ENCODE peak calls at places on chromosomes 6 and 20, in six cellular contexts. One of them, this sample, is unnamed.

GRCh38 chr20:36895036-36895435 is 19.1 kb downstream of the TLDC2 start:
- DNase-seq in A549: no peak
- DNase-seq in H1: no peak
- DNase-seq in HepG2: no peak
- DNase-seq in K562: no peak
- DNase-seq in GM12878: no peak
- DNase-seq in this sample: no peak

GRCh38 chr6:140663772-140664171 is 1289.3 kb upstream of the CITED2 start:
- DNase-seq in H1: no peak
- DNase-seq in GM12878: no peak
- DNase-seq in HepG2: no peak
- DNase-seq in A549: no peak
- DNase-seq in K562: no peak
- DNase-seq in this sample: no peak

GRCh38 chr6:100449239-100449691 is 15.5 kb downstream of the SIM1 start:
- DNase-seq in GM12878: no peak
- DNase-seq in H1: no peak
- DNase-seq in A549: no peak
- DNase-seq in K562: no peak
- DNase-seq in HepG2: no peak
- DNase-seq in this sample: no peak

GRCh38 chr6:53236241-53236640 is 87.6 kb upstream of the GCM1 start:
- DNase-seq in A549: no peak
- DNase-seq in HepG2: no peak
- DNase-seq in H1: no peak
- DNase-seq in K562: no peak
- DNase-seq in GM12878: no peak
- DNase-seq in this sample: no peak

GRCh38 chr6:135008072-135008940 is 46.3 kb downstream of the HBS1L start:
- DNase-seq in K562: no peak
- DNase-seq in GM12878: peak; percentile 56
- DNase-seq in HepG2: peak; percentile 57
- DNase-seq in A549: no peak
- DNase-seq in H1: no peak
- DNase-seq in this sample: no peak

GRCh38 chr6:139151425-139152087 is 16.7 kb downstream of the HECA start:
- DNase-seq in H1: no peak
- DNase-seq in HepG2: no peak
- DNase-seq in GM12878: no peak
- DNase-seq in A549: no peak
- DNase-seq in K562: no peak
- DNase-seq in this sample: no peak

GRCh38 chr20:41275181-41275793 is 42.2 kb downstream of the ZHX3 start:
- DNase-seq in GM12878: no peak
- DNase-seq in HepG2: no peak
- DNase-seq in H1: no peak
- DNase-seq in K562: no peak
- DNase-seq in A549: no peak
- DNase-seq in this sample: no peak

GRCh38 chr6:15322781-15323536 is 77.1 kb downstream of the JARID2 start:
- DNase-seq in A549: no peak
- DNase-seq in HepG2: no peak
- DNase-seq in GM12878: no peak
- DNase-seq in K562: no peak
- DNase-seq in H1: peak; percentile 43
- DNase-seq in this sample: peak; percentile 16

GRCh38 chr20:17558154-17558940 is 11.5 kb upstream of the DSTN start:
- DNase-seq in A549: peak; percentile 92
- DNase-seq in H1: peak; percentile 45
- DNase-seq in HepG2: peak; percentile 83
- DNase-seq in GM12878: no peak
- DNase-seq in K562: peak; percentile 65
- DNase-seq in this sample: peak; percentile 88

GRCh38 chr6:88089708-88090107 is 42.1 kb downstream of the SPACA1 start:
- DNase-seq in HepG2: no peak
- DNase-seq in H1: no peak
- DNase-seq in GM12878: no peak
- DNase-seq in A549: no peak
- DNase-seq in K562: no peak
- DNase-seq in this sample: no peak

GRCh38 chr6:81328700-81329099 is 423.8 kb downstream of the TENT5A start:
- DNase-seq in HepG2: no peak
- DNase-seq in A549: no peak
- DNase-seq in H1: no peak
- DNase-seq in K562: no peak
- DNase-seq in GM12878: no peak
- DNase-seq in this sample: no peak

GRCh38 chr6:107822154-107823046 is 1.7 kb downstream of the SCML4 start:
- DNase-seq in HepG2: no peak
- DNase-seq in K562: no peak
- DNase-seq in GM12878: peak; percentile 21
- DNase-seq in H1: no peak
- DNase-seq in A549: no peak
- DNase-seq in this sample: no peak

GRCh38 chr6:26197736-26198625 is 110.8 kb downstream of the HFE start:
- DNase-seq in H1: no peak
- DNase-seq in HepG2: peak; percentile 62
- DNase-seq in GM12878: no peak
- DNase-seq in K562: peak; percentile 68
- DNase-seq in A549: no peak
- DNase-seq in this sample: peak; percentile 35

GRCh38 chr20:1125266-1125665 is 6.9 kb downstream of the PSMF1 start:
- DNase-seq in GM12878: no peak
- DNase-seq in K562: peak; percentile 62
- DNase-seq in H1: no peak
- DNase-seq in A549: no peak
- DNase-seq in HepG2: no peak
- DNase-seq in this sample: no peak

GRCh38 chr20:35269055-35269781 is 8.7 kb downstream of the MMP24OS start:
- DNase-seq in A549: peak; percentile 76
- DNase-seq in H1: peak; percentile 93
- DNase-seq in K562: peak; percentile 83
- DNase-seq in GM12878: no peak
- DNase-seq in HepG2: peak; percentile 77
- DNase-seq in this sample: no peak

GRCh38 chr20:3175270-3175669 is 1.9 kb upstream of the LZTS3 start:
- DNase-seq in H1: no peak
- DNase-seq in GM12878: no peak
- DNase-seq in HepG2: no peak
- DNase-seq in K562: no peak
- DNase-seq in A549: no peak
- DNase-seq in this sample: no peak

GRCh38 chr6:7697820-7698623 is 27.9 kb upstream of the BMP6 start:
- DNase-seq in H1: no peak
- DNase-seq in K562: peak; percentile 64
- DNase-seq in HepG2: peak; percentile 84
- DNase-seq in GM12878: no peak
- DNase-seq in A549: peak; percentile 37
- DNase-seq in this sample: no peak

GRCh38 chr6:5679696-5680494 is 326.8 kb downstream of the NRN1 start:
- DNase-seq in H1: no peak
- DNase-seq in GM12878: no peak
- DNase-seq in A549: no peak
- DNase-seq in K562: no peak
- DNase-seq in HepG2: no peak
- DNase-seq in this sample: no peak

GRCh38 chr6:10223841-10224240 is 191.0 kb downstream of the TFAP2A start:
- DNase-seq in K562: no peak
- DNase-seq in A549: no peak
- DNase-seq in H1: no peak
- DNase-seq in HepG2: no peak
- DNase-seq in GM12878: no peak
- DNase-seq in this sample: no peak
- TF ChIP-seq CEBPB in K562: no peak
- TF ChIP-seq CEBPB in A549: no peak
- TF ChIP-seq CEBPB in H1: no peak
- TF ChIP-seq CEBPB in HepG2: no peak
- TF ChIP-seq CEBPB in GM12878: no peak
- TF ChIP-seq CEBPB in this sample: no peak

GRCh38 chr6:19715166-19715558 is 122.0 kb upstream of the ID4 start:
- DNase-seq in GM12878: no peak
- DNase-seq in H1: no peak
- DNase-seq in A549: no peak
- DNase-seq in HepG2: no peak
- DNase-seq in K562: no peak
- DNase-seq in this sample: no peak

GRCh38 chr6:19714415-19715165 is 122.6 kb upstream of the ID4 start:
- DNase-seq in H1: no peak
- DNase-seq in GM12878: no peak
- DNase-seq in HepG2: no peak
- DNase-seq in K562: no peak
- DNase-seq in A549: no peak
- DNase-seq in this sample: no peak

GRCh38 chr6:19713984-19714383 is 123.2 kb upstream of the ID4 start:
- DNase-seq in H1: no peak
- DNase-seq in HepG2: no peak
- DNase-seq in A549: no peak
- DNase-seq in GM12878: no peak
- DNase-seq in K562: no peak
- DNase-seq in this sample: no peak

GRCh38 chr6:19723533-19723932 is 113.6 kb upstream of the ID4 start:
- DNase-seq in A549: peak; percentile 2
- DNase-seq in K562: no peak
- DNase-seq in GM12878: no peak
- DNase-seq in HepG2: no peak
- DNase-seq in H1: no peak
- DNase-seq in this sample: no peak

DNA sequence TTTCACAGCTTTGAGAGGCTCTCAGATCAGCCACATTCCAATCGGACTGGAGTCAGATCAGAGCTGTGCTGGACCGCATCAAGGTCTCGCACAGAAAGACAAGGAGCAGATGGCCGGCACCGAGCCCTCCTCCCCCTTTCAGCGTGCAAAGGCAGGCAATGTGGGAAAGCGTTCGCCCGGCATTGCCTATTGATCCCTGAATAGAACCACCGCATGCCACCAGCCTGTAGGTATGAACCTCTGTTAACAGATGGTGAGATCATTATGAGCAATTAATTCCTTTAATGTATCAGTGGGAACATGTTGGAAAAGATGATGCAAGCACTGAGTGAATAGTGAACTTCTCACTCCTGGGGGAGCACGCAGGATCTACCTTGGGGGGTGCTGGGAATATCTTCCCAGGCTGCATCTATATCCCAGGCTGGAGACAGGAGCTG is 117.5 kb upstream of the ID4 start:
- DNase-seq in H1: peak; percentile 57
- DNase-seq in K562: no peak
- DNase-seq in A549: no peak
- DNase-seq in HepG2: no peak
- DNase-seq in GM12878: no peak
- DNase-seq in this sample: no peak
- TF ChIP-seq MAX in H1: no peak
- TF ChIP-seq MAX in K562: no peak
- TF ChIP-seq MAX in A549: no peak
- TF ChIP-seq MAX in HepG2: no peak
- TF ChIP-seq MAX in GM12878: no peak
- TF ChIP-seq MAX in this sample: no peak

DNA sequence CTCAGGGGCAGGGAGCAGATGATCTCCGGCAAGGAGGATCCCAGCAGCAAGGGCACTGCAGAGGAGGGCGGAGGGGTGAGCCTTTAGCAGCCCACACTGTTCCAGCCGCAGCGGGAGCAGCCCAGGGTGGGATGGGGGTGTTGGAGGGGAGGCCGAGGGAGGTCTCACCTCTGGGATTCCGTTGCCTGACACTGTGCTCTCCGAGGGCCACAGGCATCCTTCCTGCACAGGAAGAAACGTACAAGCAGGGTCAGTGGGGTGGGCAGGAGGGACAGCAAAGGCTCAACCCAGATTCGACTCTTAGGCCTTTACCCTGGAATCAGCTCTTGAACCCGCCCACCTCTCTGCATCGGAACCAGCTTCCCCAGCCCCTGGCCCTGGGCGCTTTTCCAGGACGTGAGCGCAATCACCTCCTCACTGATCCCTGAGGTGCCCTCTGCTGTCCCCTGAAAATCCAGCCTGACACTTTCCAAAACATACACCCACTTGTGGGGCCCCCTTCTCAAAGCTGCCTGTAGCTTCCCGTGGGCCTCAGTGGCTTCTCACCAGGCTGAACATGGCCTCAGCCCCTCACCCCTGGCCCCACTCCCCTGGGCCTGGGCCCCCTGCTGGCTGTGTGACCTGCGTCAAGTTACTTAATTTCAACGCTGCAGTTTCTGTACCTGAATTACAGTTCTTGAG is 32.8 kb upstream of the ZBP1 start:
- DNase-seq in A549: peak; percentile 1
- DNase-seq in HepG2: no peak
- DNase-seq in K562: no peak
- DNase-seq in H1: no peak
- DNase-seq in GM12878: no peak
- DNase-seq in this sample: no peak
- TF ChIP-seq CEBPB in A549: no peak
- TF ChIP-seq CEBPB in HepG2: no peak
- TF ChIP-seq CEBPB in K562: no peak
- TF ChIP-seq CEBPB in H1: no peak
- TF ChIP-seq CEBPB in GM12878: no peak
- TF ChIP-seq CEBPB in this sample: no peak

GRCh38 chr20:51437182-51437923 is 105.2 kb downstream of the NFATC2 start:
- DNase-seq in A549: no peak
- DNase-seq in K562: peak; percentile 43
- DNase-seq in GM12878: no peak
- DNase-seq in H1: no peak
- DNase-seq in HepG2: no peak
- DNase-seq in this sample: no peak

GRCh38 chr20:51434556-51435256 is 107.8 kb downstream of the NFATC2 start:
- DNase-seq in H1: no peak
- DNase-seq in K562: peak; percentile 13
- DNase-seq in HepG2: no peak
- DNase-seq in A549: no peak
- DNase-seq in GM12878: no peak
- DNase-seq in this sample: peak; percentile 54

GRCh38 chr20:51440589-51440988 is 101.9 kb downstream of the NFATC2 start:
- DNase-seq in HepG2: no peak
- DNase-seq in GM12878: no peak
- DNase-seq in K562: no peak
- DNase-seq in A549: no peak
- DNase-seq in H1: no peak
- DNase-seq in this sample: no peak

GRCh38 chr20:51439160-51439689 is 103.3 kb downstream of the NFATC2 start:
- DNase-seq in K562: no peak
- DNase-seq in GM12878: no peak
- DNase-seq in HepG2: no peak
- DNase-seq in H1: no peak
- DNase-seq in A549: no peak
- DNase-seq in this sample: no peak

GRCh38 chr20:51438136-51438535 is 104.4 kb downstream of the NFATC2 start:
- DNase-seq in A549: no peak
- DNase-seq in GM12878: no peak
- DNase-seq in HepG2: no peak
- DNase-seq in K562: no peak
- DNase-seq in H1: no peak
- DNase-seq in this sample: no peak
- TF ChIP-seq MAX in A549: no peak
- TF ChIP-seq MAX in GM12878: no peak
- TF ChIP-seq MAX in HepG2: no peak
- TF ChIP-seq MAX in K562: no peak
- TF ChIP-seq MAX in H1: no peak
- TF ChIP-seq MAX in this sample: no peak

GRCh38 chr20:53826597-53827291 is 233.1 kb upstream of the ZNF217 start:
- DNase-seq in A549: peak; percentile 54
- DNase-seq in GM12878: no peak
- DNase-seq in H1: no peak
- DNase-seq in K562: no peak
- DNase-seq in HepG2: no peak
- DNase-seq in this sample: no peak
- TF ChIP-seq CEBPB in A549: no peak
- TF ChIP-seq CEBPB in GM12878: no peak
- TF ChIP-seq CEBPB in H1: no peak
- TF ChIP-seq CEBPB in K562: no peak
- TF ChIP-seq CEBPB in HepG2: no peak
- TF ChIP-seq CEBPB in this sample: no peak